ENCODE peak calls at places on chromosomes 7 and 10, in seven cellular contexts. J is CD4-positive, alpha-beta T cell; T is uterus; C is cardiac muscle cell; S is ovary; Y is foreskin fibroblast; N is AG04449. Z is an unnamed sample.

GRCh38 chr10:23158370-23158769 is 33.7 kb upstream of the PTF1A start:
- DNase-seq in Y (peak; percentile 75), S (no peak), N (peak; percentile 21), C (peak; percentile 76), T (peak; percentile 20), J (no peak), Z (no peak)

GRCh38 chr7:38660427-38661099 is 29.4 kb upstream of the AMPH start:
- DNase-seq in N (no peak), S (no peak), T (no peak), J (no peak), Y (peak; percentile 63), C (peak; percentile 74), Z (no peak)

GRCh38 chr10:66799474-66799873 is 126.4 kb upstream of the LRRTM3 start:
- DNase-seq in S (no peak), Y (peak; percentile 11), C (peak; percentile 10), J (no peak), N (no peak), T (no peak), Z (no peak)

GRCh38 chr10:88793747-88794299 is 8.7 kb upstream of the LIPM start:
- DNase-seq in Y (peak; percentile 61), J (no peak), N (no peak), C (peak; percentile 62), T (no peak), S (no peak), Z (no peak)

GRCh38 chr7:108442039-108442568 is 14.1 kb downstream of the NRCAM start:
- DNase-seq in Y (peak; percentile 57), T (no peak), S (no peak), J (no peak), C (no peak), N (no peak), Z (no peak)

GRCh38 chr10:75742355-75742754 is 310.9 kb downstream of the LRMDA start:
- DNase-seq in J (no peak), Y (no peak), T (no peak), C (no peak), S (no peak), N (no peak), Z (no peak)

GRCh38 chr7:130345725-130346124 is 1.1 kb downstream of the CPA5 start:
- DNase-seq in C (no peak), N (no peak), T (no peak), S (no peak), J (no peak), Y (no peak), Z (no peak)

GRCh38 chr7:100894860-100895700 is 608 bp downstream of the ACHE start:
- DNase-seq in N (no peak), T (peak; percentile 66), Y (peak; percentile 47), J (peak; percentile 67), S (peak; percentile 59), C (no peak), Z (peak; percentile 53)

GRCh38 chr7:158595068-158595467 is 7.4 kb upstream of the PTPRN2 start:
- DNase-seq in J (no peak), S (no peak), Y (no peak), C (peak; percentile 45), N (no peak), T (no peak), Z (no peak)

GRCh38 chr7:131745645-131746248 is 189.3 kb upstream of the PODXL start:
- DNase-seq in S (peak; percentile 13), N (no peak), Y (peak; percentile 55), T (no peak), J (no peak), C (peak; percentile 60), Z (no peak)

GRCh38 chr7:129438839-129439640 is 4.8 kb downstream of the STRIP2 start:
- DNase-seq in N (no peak), Y (peak; percentile 77), S (no peak), C (peak; percentile 54), J (no peak), T (no peak), Z (no peak)

GRCh38 chr7:121337398-121337797 is 8.6 kb downstream of the WNT16 start:
- DNase-seq in T (no peak), Y (peak; percentile 33), N (no peak), J (no peak), C (peak; percentile 46), S (no peak), Z (no peak)

GRCh38 chr10:93352638-93353383 is 129.3 kb downstream of the MYOF start:
- DNase-seq in S (no peak), Y (peak; percentile 66), T (no peak), N (no peak), J (no peak), C (peak; percentile 60), Z (no peak)

GRCh38 chr7:106376026-106376799 is 91.4 kb upstream of the NAMPT start:
- DNase-seq in S (peak; percentile 50), J (no peak), Y (no peak), T (no peak), N (no peak), C (no peak), Z (no peak)

GRCh38 chr7:121797283-121798037 is 75.5 kb upstream of the PTPRZ1 start:
- DNase-seq in Y (no peak), T (no peak), S (no peak), N (no peak), C (peak; percentile 1), J (no peak), Z (no peak)

DNA sequence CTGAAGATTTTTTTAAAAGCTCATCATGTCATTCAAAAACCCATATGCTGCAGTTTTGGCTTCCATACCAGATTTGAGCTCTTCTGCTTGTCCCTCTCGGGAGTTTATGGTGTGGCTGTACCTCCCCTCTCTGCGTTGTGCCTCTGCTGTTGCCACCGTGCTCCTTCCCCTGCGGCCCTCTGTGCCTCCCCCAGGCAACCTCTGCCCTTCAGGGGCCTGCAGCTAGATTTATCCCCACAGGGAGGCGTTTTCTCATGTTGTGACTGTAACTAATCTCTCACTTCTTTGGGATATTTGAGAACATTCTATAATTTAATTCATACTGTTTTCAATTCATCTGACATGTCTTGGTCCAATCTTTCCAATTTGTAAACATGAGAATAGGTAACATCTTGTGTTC is 52.7 kb downstream of the TASOR2 start:
- DNase-seq in J (no peak), T (no peak), Y (no peak), C (no peak), S (no peak), N (no peak), Z (no peak)
- TF ChIP-seq CTCF in J (no peak), T (no peak), Y (no peak), C (no peak), S (no peak), N (no peak), Z (no peak)

DNA sequence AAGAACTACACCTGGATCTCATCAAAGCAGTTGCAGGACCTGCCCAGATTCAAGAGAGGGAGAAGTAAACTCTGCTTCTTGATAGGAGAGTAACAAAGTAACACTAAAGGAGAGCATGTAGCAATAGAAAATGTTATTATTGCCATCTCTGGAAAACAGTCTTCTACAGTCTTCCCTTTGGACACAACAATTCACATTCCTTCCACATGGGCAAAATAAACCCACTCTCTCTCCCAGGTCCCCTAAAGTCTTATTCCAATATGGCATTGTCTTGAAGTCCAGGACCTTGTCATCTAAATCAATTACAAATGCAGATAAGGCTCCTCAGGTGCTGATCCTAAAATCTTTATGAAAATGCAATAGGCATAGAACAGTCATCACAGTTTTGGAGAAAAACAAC is 10.3 kb upstream of the WNT2 start:
- DNase-seq in J (no peak), T (no peak), C (no peak), N (no peak), Y (no peak), S (no peak), Z (no peak)
- TF ChIP-seq CTCF in J (no peak), T (no peak), C (peak; percentile 16), N (no peak), Y (no peak), S (no peak), Z (no peak)

GRCh38 chr7:952548-953441 is 1.7 kb downstream of the ADAP1 start:
- DNase-seq in Y (no peak), N (no peak), T (no peak), C (no peak), J (no peak), S (no peak), Z (no peak)

GRCh38 chr7:956031-956430 is 1.6 kb upstream of the ADAP1 start:
- DNase-seq in J (no peak), T (no peak), N (no peak), Y (no peak), C (no peak), S (no peak), Z (no peak)

GRCh38 chr7:951881-952547 is 2.5 kb downstream of the ADAP1 start:
- DNase-seq in J (no peak), T (no peak), C (no peak), S (no peak), Y (no peak), N (no peak), Z (no peak)

GRCh38 chr7:953547-954327 is 743 bp downstream of the ADAP1 start:
- DNase-seq in J (no peak), N (no peak), T (no peak), Y (peak; percentile 41), C (peak; percentile 53), S (no peak), Z (no peak)

GRCh38 chr7:954330-955238 is at the start of gene ADAP1:
- DNase-seq in Y (peak; percentile 55), S (no peak), N (no peak), J (peak; percentile 62), C (peak; percentile 59), T (no peak), Z (peak; percentile 69)
- TF ChIP-seq CTCF in Y (no peak), S (no peak), N (peak; percentile 6), J (no peak), C (no peak), T (peak; percentile 33), Z (peak; percentile 33)

GRCh38 chr10:86583983-86584382 is 62.4 kb upstream of the WAPL start:
- DNase-seq in C (no peak), T (no peak), N (no peak), J (no peak), S (no peak), Y (no peak), Z (no peak)

GRCh38 chr10:86585726-86586048 is 64.1 kb upstream of the WAPL start:
- DNase-seq in N (no peak), C (no peak), S (no peak), Y (no peak), T (no peak), J (no peak), Z (no peak)

GRCh38 chr10:86580549-86580886 is 58.9 kb upstream of the WAPL start:
- DNase-seq in N (no peak), T (no peak), S (no peak), Y (no peak), J (no peak), C (no peak), Z (no peak)

GRCh38 chr10:86586516-86586915 is 64.9 kb upstream of the WAPL start:
- DNase-seq in J (no peak), T (peak; percentile 27), S (no peak), C (no peak), N (no peak), Y (no peak), Z (no peak)

DNA sequence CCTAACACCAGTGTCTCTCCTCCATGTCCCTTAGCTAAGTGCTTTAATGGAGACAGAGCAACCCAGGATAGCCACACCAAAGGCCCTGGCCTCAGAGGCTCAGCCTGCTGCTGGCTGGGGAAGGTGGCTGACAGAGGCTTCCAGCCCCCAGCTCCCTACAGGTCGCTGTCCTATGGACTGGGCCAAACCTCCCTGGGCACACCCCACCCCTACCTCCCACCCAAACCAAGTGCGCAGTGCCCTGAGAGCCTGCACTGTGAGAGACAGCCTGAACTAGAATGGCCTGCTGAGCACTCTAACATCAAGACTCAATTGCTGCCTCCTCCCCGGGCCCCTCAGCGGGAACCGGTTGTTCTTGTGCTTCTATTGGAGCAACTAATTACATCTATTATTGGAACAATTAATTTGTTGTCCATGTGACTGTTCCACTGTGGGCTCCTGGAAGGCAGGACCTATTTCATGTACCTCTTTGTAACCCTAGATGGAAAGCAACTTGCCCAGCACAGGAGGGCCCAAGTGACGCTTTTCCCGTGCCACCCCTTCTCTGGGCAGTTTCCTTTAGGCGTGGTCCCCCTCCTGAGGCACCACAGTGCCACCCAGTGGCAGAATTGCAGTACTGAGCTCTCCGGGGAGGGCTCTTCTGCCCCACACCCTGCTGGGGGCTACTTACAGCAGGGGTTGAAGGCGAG is 63.6 kb upstream of the WAPL start:
- DNase-seq in Y (peak; percentile 81), N (no peak), T (peak; percentile 62), S (peak; percentile 39), C (peak; percentile 70), J (peak; percentile 78), Z (peak; percentile 53)
- TF ChIP-seq CTCF in Y (peak; percentile 98), N (peak; percentile 94), T (peak; percentile 87), S (peak; percentile 66), C (peak; percentile 95), J (peak; percentile 96), Z (peak; percentile 92)